ENCODE peak calls at places on chromosomes 16 and 17, in four cellular contexts. F is testis, L is heart left ventricle, R is GM23338. T is an unnamed sample.

GRCh38 chr17:42775534-42776098 is 2.4 kb downstream of the VPS25 start:
- DNase-seq in F (no peak), L (no peak), R (no peak), T (no peak)

GRCh38 chr16:57474671-57475661 is 11.3 kb downstream of the DOK4 start:
- DNase-seq in F (no peak), L (no peak), R (no peak), T (no peak)

GRCh38 chr17:4719684-4720221 is 9.3 kb downstream of the ARRB2 start:
- DNase-seq in F (peak), L (peak), R (no peak), T (peak)

GRCh38 chr17:50689251-50689650 is 18.5 kb downstream of the ANKRD40 start:
- DNase-seq in F (no peak), L (no peak), R (no peak), T (no peak)

GRCh38 chr16:89720859-89721643 is at the start of the genes VPS9D1 and ZNF276:
- DNase-seq in F (peak), L (peak), R (peak), T (peak)

GRCh38 chr16:57711331-57711730 is 16.7 kb downstream of the DRC7 start:
- DNase-seq in F (no peak), L (no peak), R (no peak), T (no peak)

GRCh38 chr16:76386784-76387183 is 109.6 kb downstream of the CNTNAP4 start:
- DNase-seq in F (no peak), L (no peak), R (no peak), T (no peak)

GRCh38 chr17:31597646-31598387 is 206.3 kb downstream of the RAB11FIP4 start:
- DNase-seq in F (no peak), L (no peak), R (no peak), T (no peak)

GRCh38 chr16:87800497-87800896 is 34.7 kb upstream of the KLHDC4 start:
- DNase-seq in F (no peak), L (no peak), R (no peak), T (no peak)

GRCh38 chr16:80739523-80739922 is 64.9 kb downstream of the CDYL2 start:
- DNase-seq in F (no peak), L (no peak), R (no peak), T (no peak)

GRCh38 chr17:82058230-82058854 is 6.6 kb downstream of the GPS1 start:
- DNase-seq in F (no peak), L (no peak), R (peak), T (no peak)

GRCh38 chr17:52419256-52419655 is 260.7 kb upstream of the CA10 start:
- DNase-seq in F (peak), L (no peak), R (no peak), T (peak)

GRCh38 chr16:67653131-67654068 is 6.7 kb downstream of the ACD start:
- DNase-seq in F (no peak), L (no peak), R (no peak), T (no peak)

GRCh38 chr17:75539969-75540729 is 14.7 kb downstream of the LLGL2 start:
- DNase-seq in F (no peak), L (no peak), R (no peak), T (no peak)

GRCh38 chr16:1150511-1150982 is 2.4 kb upstream of the CACNA1H start:
- DNase-seq in F (no peak), L (no peak), R (peak), T (no peak)

GRCh38 chr17:69478916-69479315 is 64.4 kb downstream of the MAP2K6 start:
- DNase-seq in F (no peak), L (no peak), R (no peak), T (no peak)

GRCh38 chr17:66839616-66840015 is 4.7 kb downstream of the CACNG5 start:
- DNase-seq in F (no peak), L (no peak), R (no peak), T (no peak)

GRCh38 chr16:70696952-70697600 is 11.2 kb upstream of the MTSS2 start:
- DNase-seq in F (no peak), L (no peak), R (no peak), T (no peak)

GRCh38 chr17:79431175-79431574 is 179.7 kb downstream of the RBFOX3 start:
- DNase-seq in F (no peak), L (no peak), R (no peak), T (no peak)

GRCh38 chr17:7476951-7477350 is 2.5 kb downstream of the ZBTB4 start:
- DNase-seq in F (no peak), L (no peak), R (no peak), T (no peak)
- H3K27ac ChIP-seq in F (no peak), L (peak), R (no peak), T (peak)

GRCh38 chr17:40517981-40518380 is 16.6 kb upstream of the TNS4 start:
- DNase-seq in F (no peak), L (no peak), R (no peak), T (no peak)

GRCh38 chr17:40515491-40516041 is 14.1 kb upstream of the TNS4 start:
- DNase-seq in F (no peak), L (peak), R (no peak), T (no peak)

GRCh38 chr17:40517286-40517662 is 15.9 kb upstream of the TNS4 start:
- DNase-seq in F (no peak), L (no peak), R (no peak), T (no peak)

GRCh38 chr17:40515011-40515410 is 13.6 kb upstream of the TNS4 start:
- DNase-seq in F (no peak), L (peak), R (no peak), T (no peak)

GRCh38 chr17:40516581-40517285 is 15.3 kb upstream of the TNS4 start:
- DNase-seq in F (no peak), L (peak), R (no peak), T (no peak)
- H3K4me3 ChIP-seq in F (no peak), L (no peak), R (no peak), T (no peak)

DNA sequence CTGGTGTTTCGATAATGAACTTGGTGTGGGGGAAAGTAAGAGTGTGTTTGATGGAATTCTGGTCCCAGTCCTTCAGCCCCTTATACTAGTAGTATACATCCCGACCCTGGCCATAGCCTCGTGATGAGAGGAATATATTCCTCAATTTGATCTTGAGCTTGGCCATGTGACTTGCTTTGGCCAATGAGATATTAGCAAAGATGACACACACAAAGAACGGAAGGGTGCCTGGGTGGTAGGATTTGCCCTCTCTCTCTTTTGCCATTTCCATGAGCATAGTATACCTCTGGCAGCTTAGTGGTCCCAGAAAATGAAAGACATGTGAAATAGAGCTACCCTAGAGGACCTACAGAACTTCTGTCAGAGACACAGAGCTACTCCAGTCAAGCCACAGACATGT is 2.9 kb upstream of the EMP2 start:
- DNase-seq in F (no peak), L (no peak), R (no peak), T (no peak)
- H3K27ac ChIP-seq in F (no peak), L (no peak), R (no peak), T (no peak)

GRCh38 chr16:75248142-75248535 is 3.3 kb downstream of the BCAR1 start:
- DNase-seq in F (no peak), L (no peak), R (no peak), T (no peak)
- H3K4me3 ChIP-seq in F (no peak), L (peak), R (no peak), T (no peak)

DNA sequence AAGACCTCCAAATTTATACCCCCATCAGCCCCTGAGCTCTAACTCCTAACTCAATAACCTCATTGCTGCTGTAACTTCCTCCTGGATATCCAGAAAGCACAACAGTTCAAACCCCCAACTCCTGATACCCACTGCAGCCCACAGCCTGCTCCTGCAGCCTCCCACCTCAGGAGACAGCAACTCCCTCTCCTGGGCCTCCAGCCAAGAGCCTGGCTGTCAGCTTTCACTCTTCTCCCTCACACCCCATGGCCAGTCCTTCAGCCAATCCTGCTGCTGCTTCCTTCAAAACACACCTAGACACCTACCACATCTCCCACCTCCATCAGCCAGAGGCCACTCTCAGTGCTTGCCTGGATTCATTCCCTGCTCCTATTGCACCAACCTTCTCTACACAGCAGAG is 5.4 kb downstream of the GINS2 start:
- DNase-seq in F (peak), L (no peak), R (no peak), T (no peak)
- H3K27ac ChIP-seq in F (no peak), L (no peak), R (no peak), T (no peak)

GRCh38 chr16:14309906-14310305 is 238.8 kb downstream of the MRTFB start:
- DNase-seq in F (no peak), L (no peak), R (no peak), T (no peak)

GRCh38 chr16:14307623-14308356 is 236.7 kb downstream of the MRTFB start:
- DNase-seq in F (no peak), L (peak), R (peak), T (peak)

GRCh38 chr16:14310519-14310991 is 239.4 kb downstream of the MRTFB start:
- DNase-seq in F (no peak), L (no peak), R (peak), T (peak)

GRCh38 chr16:14308357-14308723 is 237.2 kb downstream of the MRTFB start:
- DNase-seq in F (no peak), L (no peak), R (no peak), T (no peak)

DNA sequence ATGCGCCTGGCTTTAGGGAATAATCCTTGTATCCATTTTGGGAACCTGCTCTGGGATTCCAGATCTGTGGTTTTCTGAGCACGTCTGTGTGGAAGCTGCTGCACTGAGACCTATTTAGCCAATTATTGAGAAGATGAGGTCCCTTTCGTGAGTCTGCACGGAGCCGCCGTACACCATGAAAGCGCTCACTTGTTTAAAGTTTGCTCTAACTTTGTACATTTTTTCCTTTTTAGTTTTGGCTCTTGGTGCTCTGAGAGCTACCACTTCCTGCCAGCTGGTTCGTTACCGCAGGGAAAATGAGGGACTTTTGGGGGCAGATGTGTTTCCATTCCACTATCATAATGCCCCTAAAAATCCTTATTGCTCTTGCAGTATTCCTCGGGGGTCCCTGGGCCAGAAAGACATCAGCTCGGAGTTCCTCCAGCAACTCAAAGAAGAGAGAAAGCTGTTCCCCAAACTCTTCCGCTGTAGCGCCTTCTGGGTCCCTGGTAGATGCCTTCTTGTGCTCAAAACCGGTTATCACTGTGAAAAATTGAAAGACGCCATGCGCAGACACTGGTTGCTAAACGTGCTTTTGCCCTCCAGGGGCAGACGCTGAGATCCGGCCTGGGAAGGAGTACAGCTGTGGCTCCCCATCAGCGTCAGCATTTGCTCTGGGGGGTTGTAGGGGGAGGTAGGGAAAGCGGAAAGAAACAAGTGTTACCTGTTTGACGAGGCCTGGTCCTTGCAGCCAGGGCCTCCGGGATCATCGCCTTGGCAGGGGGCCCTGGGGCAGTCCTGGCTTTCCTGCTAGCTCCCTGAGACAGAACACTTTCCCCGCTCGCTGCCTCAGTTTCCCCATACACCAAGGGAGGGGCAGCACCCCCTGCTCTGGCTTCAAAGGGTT is 238.1 kb downstream of the MRTFB start:
- DNase-seq in F (no peak), L (no peak), R (peak), T (peak)
- H3K4me3 ChIP-seq in F (no peak), L (no peak), R (peak), T (no peak)

DNA sequence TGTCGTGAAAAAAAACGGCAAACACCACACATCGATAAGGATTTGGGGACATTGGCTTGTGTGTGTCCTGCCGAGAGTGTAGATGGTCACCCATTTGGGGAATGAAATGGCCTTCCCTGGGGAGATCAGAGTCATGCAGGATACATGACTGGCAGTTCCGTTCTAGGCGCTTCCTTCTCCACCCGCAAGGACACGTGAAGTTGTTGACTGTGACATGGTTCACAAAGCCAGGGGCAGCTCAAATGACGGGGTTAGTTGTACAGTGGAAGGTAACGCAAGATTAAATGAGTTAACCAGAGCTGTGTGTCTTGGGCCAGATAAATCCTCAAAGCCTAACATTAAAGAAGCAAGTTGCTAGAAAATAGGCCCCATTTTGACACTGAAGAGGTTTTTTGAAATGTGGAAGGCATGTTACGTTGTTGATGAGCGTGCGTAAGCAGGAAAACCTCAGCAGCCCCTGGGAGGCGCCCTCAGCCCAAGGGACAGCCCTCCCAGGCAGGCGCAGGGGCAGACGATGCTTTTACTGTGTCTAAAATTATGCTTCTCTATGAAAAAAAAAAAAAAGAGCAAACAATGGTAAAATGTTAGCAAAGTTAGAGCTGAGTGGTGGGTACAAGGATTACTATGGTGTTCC is 35.9 kb upstream of the CHMP6 start:
- DNase-seq in F (no peak), L (peak), R (no peak), T (no peak)
- H3K27ac ChIP-seq in F (no peak), L (no peak), R (no peak), T (no peak)

DNA sequence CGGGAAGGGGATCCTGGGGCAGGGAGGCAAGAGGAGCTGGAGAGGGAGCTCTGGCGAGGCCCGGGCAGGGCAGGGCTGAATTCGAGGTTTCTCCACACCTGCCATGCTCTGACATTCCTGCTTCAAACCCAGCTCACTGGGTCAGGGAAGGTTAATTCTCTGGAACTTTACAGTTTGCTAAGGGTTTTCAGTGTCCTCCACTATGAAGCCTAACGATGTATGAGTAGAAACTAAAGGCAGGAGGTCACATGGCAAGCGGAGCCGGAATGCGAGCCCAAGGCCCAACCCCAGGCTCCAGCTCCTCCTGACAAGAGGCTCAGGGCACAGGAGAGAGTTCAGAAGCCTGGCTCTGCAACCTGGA is 29.2 kb downstream of the DCAKD start:
- DNase-seq in F (peak), L (no peak), R (no peak), T (no peak)
- H3K4me3 ChIP-seq in F (peak), L (peak), R (peak), T (no peak)